ENCODE peak calls at places on chromosomes 3 and 15, in four cellular contexts. M, V, X and P are unnamed samples.

GRCh38 chr3:143302638-143303171 is 183.1 kb downstream of the CHST2 start:
- DNase-seq in X (no peak), M (no peak), V (no peak), P (no peak)

GRCh38 chr3:27521179-27521871 is 37.1 kb upstream of the SLC4A7 start:
- DNase-seq in X (no peak), M (no peak), V (no peak), P (peak)

GRCh38 chr3:51734572-51734907 is 27.7 kb downstream of the GRM2 start:
- DNase-seq in V (no peak), M (peak), X (no peak), P (no peak)

GRCh38 chr15:41796457-41796856 is 22.2 kb downstream of the MAPKBP1 start:
- DNase-seq in M (no peak), V (no peak), X (no peak), P (no peak)

GRCh38 chr3:150681037-150681436 is 22.7 kb downstream of the ERICH6 start:
- DNase-seq in X (peak), V (no peak), M (no peak), P (no peak)

GRCh38 chr3:10550705-10551104 is 45.3 kb upstream of the ATP2B2 start:
- DNase-seq in M (no peak), X (no peak), V (no peak), P (no peak)

GRCh38 chr3:16820485-16820884 is 64.3 kb upstream of the PLCL2 start:
- DNase-seq in X (no peak), V (no peak), M (no peak), P (no peak)

GRCh38 chr15:70086636-70087035 is 11.1 kb downstream of the TLE3 start:
- DNase-seq in X (no peak), M (peak), V (no peak), P (no peak)

GRCh38 chr3:170721563-170721962 is 135.7 kb upstream of the SLC7A14 start:
- DNase-seq in V (no peak), X (no peak), M (no peak), P (no peak)

GRCh38 chr3:181622365-181622764 is 89.4 kb upstream of the SOX2 start:
- DNase-seq in X (no peak), M (no peak), V (no peak), P (no peak)

GRCh38 chr3:127593187-127593586 is 2.7 kb upstream of the TPRA1 start:
- DNase-seq in X (no peak), M (peak), V (no peak), P (no peak)

GRCh38 chr3:155714295-155714718 is 30.6 kb downstream of the PLCH1 start:
- DNase-seq in V (no peak), X (no peak), M (peak), P (no peak)

DNA sequence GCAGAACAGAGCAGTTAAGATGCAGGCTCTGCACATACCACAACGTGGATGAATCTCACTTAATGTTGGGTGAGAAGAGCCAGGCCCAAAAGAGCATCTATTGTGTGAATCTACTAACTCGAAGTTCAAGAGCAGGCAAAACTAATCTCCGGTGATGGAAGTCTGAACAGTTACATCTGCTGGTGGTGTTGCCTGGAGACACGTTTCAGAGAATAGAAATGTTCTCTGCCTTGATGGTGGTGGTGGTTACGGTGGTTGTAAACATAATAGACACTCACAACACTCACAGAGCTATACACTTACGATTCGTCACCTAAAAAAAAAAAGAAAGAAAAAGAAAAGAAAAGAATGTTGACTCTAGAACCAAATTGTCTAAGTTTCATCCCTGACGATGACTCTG is 86.8 kb downstream of the LIPC start:
- DNase-seq in V (no peak), X (no peak), M (no peak), P (no peak)
- TF ChIP-seq SPI1 in V (no peak), X (no peak), M (no peak), P (no peak)

GRCh38 chr15:57961919-57962318 is 103.6 kb downstream of the ALDH1A2 start:
- DNase-seq in M (no peak), X (no peak), V (no peak), P (no peak)
- TF ChIP-seq POLR2AphosphoS5 in M (no peak), X (no peak), V (no peak), P (no peak)

GRCh38 chr3:44318929-44319328 is 19.6 kb upstream of the TCAIM start:
- DNase-seq in X (no peak), V (no peak), M (peak), P (peak)
- TF ChIP-seq SPI1 in X (no peak), V (no peak), M (no peak), P (peak)

GRCh38 chr3:15300318-15301078 is 31.9 kb downstream of the SH3BP5 start:
- DNase-seq in M (no peak), V (no peak), X (no peak), P (peak)
- TF ChIP-seq POLR2AphosphoS5 in M (no peak), V (no peak), X (no peak), P (no peak)

DNA sequence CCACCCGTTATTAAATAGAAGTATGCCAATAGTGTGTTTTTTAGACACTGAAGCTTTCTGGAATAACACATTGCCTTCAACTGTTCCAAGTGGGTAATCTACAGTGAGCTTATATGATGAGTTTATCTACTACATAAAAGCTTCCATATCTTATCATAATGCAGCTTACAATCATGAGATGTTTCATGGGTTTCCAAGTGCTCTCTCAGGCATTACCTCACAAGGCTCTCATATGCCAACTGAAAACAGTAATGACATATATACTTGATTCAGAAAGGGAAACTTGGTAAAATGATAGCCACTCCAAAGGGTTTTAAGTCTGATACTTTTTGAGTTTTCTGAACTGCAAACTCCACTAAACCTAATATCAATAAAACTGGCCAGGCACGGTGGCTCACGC is 14.0 kb downstream of the CMTM6 start:
- DNase-seq in M (no peak), V (no peak), X (no peak), P (no peak)
- TF ChIP-seq SPI1 in M (no peak), V (no peak), X (no peak), P (no peak)

DNA sequence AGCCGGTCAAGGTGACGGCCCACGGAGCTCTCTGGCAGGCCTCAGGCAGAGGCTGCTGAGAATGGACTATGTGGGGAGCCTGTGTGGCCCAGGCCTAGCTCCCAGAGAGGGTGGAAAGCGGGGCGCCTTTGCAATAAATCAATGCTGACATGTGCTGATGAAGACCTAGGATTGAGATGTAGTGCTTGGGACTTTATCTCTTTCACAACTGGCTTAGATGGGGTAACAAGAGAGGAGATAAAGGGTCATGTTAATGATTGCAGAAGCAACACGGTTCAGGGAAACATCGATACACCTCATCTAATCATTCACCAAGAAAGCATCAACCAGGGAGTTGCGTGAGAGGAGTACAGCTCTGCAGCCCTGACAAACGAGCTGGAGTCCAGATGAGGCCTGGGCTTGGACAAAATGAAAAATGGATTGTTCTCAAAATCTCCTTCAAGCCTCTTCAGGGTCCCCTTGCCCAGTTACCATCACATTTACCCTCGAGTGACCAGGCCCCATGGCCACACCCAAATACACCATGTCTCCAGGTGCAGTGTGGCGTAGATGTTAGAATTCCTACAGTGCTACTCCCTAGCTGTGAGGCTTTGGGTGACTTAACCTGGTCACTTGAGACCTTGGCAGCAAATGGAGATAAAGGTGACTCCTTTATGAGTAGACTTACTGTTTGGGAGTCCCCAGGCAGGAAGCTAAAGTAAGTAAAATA is 146.4 kb upstream of the LIPC start:
- DNase-seq in X (no peak), M (no peak), V (no peak), P (no peak)
- TF ChIP-seq POLR2AphosphoS5 in X (no peak), M (no peak), V (no peak), P (no peak)

DNA sequence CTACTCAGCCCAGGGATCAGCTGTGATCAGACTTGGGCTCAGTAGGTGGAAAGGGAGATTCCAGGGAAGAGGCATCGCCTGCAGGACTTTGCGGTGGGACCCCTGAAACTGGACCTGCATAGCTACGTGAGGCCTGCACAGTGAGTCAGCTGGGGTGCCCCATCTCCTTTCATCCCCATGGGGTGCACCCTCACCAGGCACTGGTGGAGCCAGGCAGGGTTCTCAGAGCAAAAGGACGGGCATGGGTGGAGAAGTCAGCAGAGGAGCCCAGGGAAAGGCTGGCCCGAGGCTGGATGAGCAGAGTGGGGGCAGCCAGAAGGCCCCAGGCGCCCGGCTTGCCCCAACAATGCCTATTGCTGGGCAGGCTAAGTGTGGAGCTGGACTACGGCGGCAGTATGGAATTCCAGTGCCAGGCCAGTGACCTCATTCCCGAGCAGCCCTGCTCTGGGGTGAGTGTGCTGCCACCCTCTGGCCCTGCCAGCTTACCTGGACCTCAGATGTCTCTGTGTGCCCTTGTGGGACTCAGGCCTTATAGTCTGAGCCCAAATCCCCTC is 19.7 kb downstream of the ACAA1 start:
- DNase-seq in V (no peak), M (no peak), X (no peak), P (no peak)
- TF ChIP-seq SPI1 in V (no peak), M (no peak), X (no peak), P (no peak)